ENCODE peak calls at places on chromosomes 12 and 14, in nine cellular contexts. H is astrocyte of the cerebellum; W is A549; I is glutamatergic neuron; G is GM23338; B is activated CD8-positive, alpha-beta T cell treated with anti-CD3 and anti-CD28 coated beads for 36 hours; V is HCT116; A is upper lobe of right lung; P is Calu3. Z is an unnamed sample.
A peak's percentile ranks its signal among the peaks of the same experiment; 100 is the strongest.

GRCh38 chr12:70366581-70367267 is 634 bp downstream of the KCNMB4 start:
- DNase-seq in H (no peak), W (peak; percentile 14), I (peak; percentile 68), G (peak; percentile 68), B (peak; percentile 71), V (peak; percentile 37), A (peak; percentile 67), P (peak; percentile 66), Z (peak; percentile 49)

GRCh38 chr12:54701940-54702592 is 53.9 kb upstream of the DCD start:
- DNase-seq in H (peak; percentile 24), W (peak; percentile 34), I (no peak), G (peak; percentile 75), B (peak; percentile 24), V (peak; percentile 37), A (no peak), P (peak; percentile 25), Z (no peak)

GRCh38 chr12:49883065-49883464 is 20.6 kb downstream of the FAIM2 start:
- DNase-seq in H (no peak), W (no peak), I (peak; percentile 52), G (peak; percentile 58), B (no peak), V (no peak), A (no peak), P (no peak), Z (no peak)

GRCh38 chr14:33647385-33647786 is 303.5 kb downstream of the EGLN3 start:
- DNase-seq in H (peak; percentile 96), W (no peak), I (no peak), G (no peak), B (no peak), V (no peak), A (no peak), P (no peak), Z (no peak)

GRCh38 chr14:104702673-104703072 is 13.3 kb downstream of the INF2 start:
- DNase-seq in H (no peak), W (no peak), I (no peak), G (no peak), B (no peak), V (no peak), A (no peak), P (no peak), Z (no peak)

GRCh38 chr12:40446385-40446784 is 221.6 kb downstream of the LRRK2 start:
- DNase-seq in H (no peak), W (peak; percentile 32), I (no peak), G (peak; percentile 52), B (no peak), V (peak; percentile 3), A (no peak), P (peak; percentile 1), Z (no peak)

GRCh38 chr14:35305633-35306032 is 13.5 kb downstream of the PSMA6 start:
- DNase-seq in H (no peak), W (no peak), I (no peak), G (no peak), B (no peak), V (no peak), A (no peak), P (no peak), Z (no peak)

GRCh38 chr12:6056406-6057211 is 67.9 kb downstream of the VWF start:
- DNase-seq in H (no peak), W (no peak), I (peak; percentile 40), G (peak; percentile 85), B (peak; percentile 63), V (peak; percentile 21), A (no peak), P (no peak), Z (peak; percentile 52)

GRCh38 chr12:17592472-17592871 is 497.5 kb downstream of the RERGL start:
- DNase-seq in H (no peak), W (no peak), I (no peak), G (no peak), B (no peak), V (no peak), A (no peak), P (no peak), Z (no peak)

GRCh38 chr12:32471601-32472001 is 72.2 kb downstream of the FGD4 start:
- DNase-seq in H (no peak), W (no peak), I (no peak), G (no peak), B (no peak), V (no peak), A (no peak), P (no peak), Z (no peak)

GRCh38 chr14:60651936-60652673 is 2.8 kb upstream of the SIX1 start:
- DNase-seq in H (no peak), W (no peak), I (peak; percentile 31), G (peak; percentile 71), B (no peak), V (no peak), A (no peak), P (peak; percentile 42), Z (peak; percentile 23)

GRCh38 chr12:124567035-124567672 is at the start of gene NCOR2:
- DNase-seq in H (no peak), W (no peak), I (peak; percentile 54), G (peak; percentile 64), B (peak; percentile 66), V (no peak), A (peak; percentile 78), P (peak; percentile 28), Z (no peak)

GRCh38 chr12:50302686-50303085 is 19.4 kb upstream of the LIMA1 start:
- DNase-seq in H (no peak), W (no peak), I (no peak), G (no peak), B (no peak), V (no peak), A (no peak), P (no peak), Z (no peak)

GRCh38 chr14:74324945-74325361 is 22.2 kb upstream of the ABCD4 start:
- DNase-seq in H (peak; percentile 40), W (peak; percentile 65), I (no peak), G (peak; percentile 90), B (no peak), V (no peak), A (no peak), P (no peak), Z (no peak)

GRCh38 chr12:16344269-16344668 is 3.2 kb upstream of the MGST1 start:
- DNase-seq in H (no peak), W (no peak), I (no peak), G (no peak), B (no peak), V (no peak), A (no peak), P (no peak), Z (no peak)

DNA sequence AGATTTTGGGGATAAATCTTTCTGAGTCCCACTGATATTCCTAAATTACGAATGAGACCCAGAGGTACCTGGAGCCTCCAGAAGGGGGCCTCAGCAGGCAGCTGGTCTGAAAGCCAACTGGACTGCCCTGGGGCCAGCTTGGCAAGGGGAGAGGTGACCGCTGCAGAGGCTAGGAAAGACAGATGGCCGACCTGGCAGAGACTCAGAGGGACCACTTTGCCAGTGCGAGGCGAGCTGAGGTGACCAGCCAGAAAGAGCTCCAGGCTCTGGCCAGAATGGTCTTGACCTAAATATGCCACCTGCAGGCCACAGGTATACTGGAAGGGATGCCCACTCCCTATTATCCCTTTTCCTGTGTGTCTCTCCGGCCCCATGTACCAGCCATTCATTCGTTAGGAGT is 256.8 kb upstream of the GARIN6 start:
- DNase-seq in H (no peak), W (peak; percentile 6), I (peak; percentile 70), G (peak; percentile 78), B (peak; percentile 1), V (no peak), A (no peak), P (peak; percentile 34), Z (peak; percentile 61)
- TF ChIP-seq CTCF in H (peak; percentile 42), W (peak; percentile 23), I (peak; percentile 73), G (peak; percentile 81), B (no peak), V (peak; percentile 72), A (no peak), P (peak; percentile 51), Z (peak; percentile 78)

DNA sequence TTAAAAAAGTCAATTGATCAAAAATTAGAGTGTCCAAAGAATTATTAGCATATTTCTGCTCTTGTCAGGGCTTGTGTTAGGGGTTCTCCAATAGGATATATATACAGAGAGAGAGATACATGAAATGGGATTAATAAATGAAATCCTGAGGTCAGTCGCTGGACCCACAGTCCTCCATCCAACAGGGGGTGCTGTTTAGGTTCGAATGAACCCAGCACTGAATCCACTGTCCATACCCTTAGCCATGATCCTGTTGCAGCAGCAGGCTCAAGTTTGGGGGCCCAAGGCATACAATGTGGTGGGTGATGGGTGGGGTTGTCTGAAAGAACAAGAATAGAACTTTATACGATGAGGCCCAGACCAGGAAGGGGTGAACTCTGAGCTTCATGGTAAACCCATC is 780 bp upstream of the MYO1H start:
- DNase-seq in H (no peak), W (no peak), I (no peak), G (peak; percentile 64), B (peak; percentile 25), V (no peak), A (no peak), P (no peak), Z (no peak)
- TF ChIP-seq CTCF in H (no peak), W (no peak), I (no peak), G (peak; percentile 73), B (peak; percentile 40), V (peak; percentile 51), A (no peak), P (no peak), Z (peak; percentile 22)

DNA sequence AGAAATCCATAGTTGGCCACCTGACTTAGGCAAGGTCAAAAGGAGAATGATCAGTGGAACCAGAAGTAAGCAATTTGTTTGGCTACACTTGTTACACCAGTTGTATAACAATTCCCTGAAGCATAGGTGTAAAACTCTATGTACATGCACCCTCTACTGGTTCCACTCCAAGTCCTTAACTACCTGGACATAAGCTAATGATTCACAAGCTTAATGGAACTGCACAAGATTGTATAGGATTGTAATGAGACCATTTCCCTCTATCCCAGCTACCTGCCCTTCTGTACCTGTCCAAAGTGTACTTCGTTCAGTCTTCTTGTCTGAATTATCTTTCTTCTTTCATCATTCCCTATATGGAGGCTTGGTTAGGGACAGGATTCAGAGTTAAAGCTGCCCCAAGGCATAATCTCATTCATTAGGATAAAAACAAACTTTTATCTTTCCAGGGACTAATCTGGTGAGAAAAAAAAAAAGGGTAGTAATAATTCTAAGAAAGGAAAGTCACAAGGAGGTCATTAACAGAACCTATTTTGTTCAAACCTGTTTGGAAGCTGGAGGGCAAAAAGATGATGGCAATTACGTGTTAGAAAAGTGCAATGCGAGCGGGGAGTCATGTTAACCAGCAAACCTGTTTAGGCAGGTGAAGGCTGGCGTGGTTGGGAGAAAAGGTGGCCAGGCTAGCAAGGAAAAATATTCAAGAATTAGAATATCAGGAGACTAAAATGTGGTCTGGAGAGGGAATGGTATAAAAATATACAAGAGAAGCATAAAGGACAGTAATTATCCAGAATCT is 2.8 kb upstream of the TMEM52B start:
- DNase-seq in H (no peak), W (no peak), I (no peak), G (no peak), B (no peak), V (no peak), A (no peak), P (no peak), Z (no peak)
- TF ChIP-seq CTCF in H (no peak), W (no peak), I (no peak), G (peak; percentile 19), B (no peak), V (no peak), A (no peak), P (no peak), Z (no peak)

DNA sequence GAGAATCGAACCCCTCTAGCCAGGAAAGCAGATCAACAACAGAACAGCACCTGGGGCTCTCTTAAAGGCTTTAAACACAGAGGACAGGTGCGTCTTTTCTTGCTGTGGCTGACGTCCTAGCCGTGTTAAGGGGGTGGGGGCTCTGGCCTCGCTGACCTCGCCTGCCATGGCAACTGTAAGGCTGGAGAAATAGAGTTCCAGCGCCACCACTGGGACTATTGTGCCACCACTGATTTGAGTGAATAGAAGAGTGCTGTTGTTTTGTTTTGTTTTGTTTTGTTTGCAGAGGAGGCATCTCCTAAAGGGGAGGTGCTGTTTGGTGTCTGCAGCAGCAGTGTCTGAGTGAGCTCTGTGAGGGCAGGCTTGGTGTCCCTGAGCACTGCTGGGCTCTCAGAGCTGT is 34.2 kb upstream of the PRMT8 start:
- DNase-seq in H (no peak), W (no peak), I (no peak), G (peak; percentile 89), B (peak; percentile 4), V (no peak), A (no peak), P (no peak), Z (peak; percentile 47)
- TF ChIP-seq CTCF in H (no peak), W (no peak), I (no peak), G (peak; percentile 83), B (no peak), V (peak; percentile 38), A (no peak), P (no peak), Z (no peak)